ENCODE peak calls at places on chromosomes 1 and 21, in seven cellular contexts. Y, C, P, A, E, X and D are unnamed samples.

GRCh38 chr1:234143681-234144080 is 229.6 kb upstream of the COA6 start:
- DNase-seq in Y (no peak), C (no peak), P (no peak), A (no peak), E (no peak), X (no peak), D (no peak)

GRCh38 chr1:87615917-87616316 is 287.2 kb downstream of the LMO4 start:
- DNase-seq in Y (no peak), C (no peak), P (no peak), A (no peak), E (no peak), X (no peak), D (no peak)

GRCh38 chr1:110606784-110607662 is 865 bp upstream of the KCNA2 start:
- DNase-seq in Y (no peak), C (no peak), P (peak), A (peak), E (peak), X (peak), D (no peak)

GRCh38 chr1:60620107-60620506 is 462.3 kb upstream of the NFIA start:
- DNase-seq in Y (no peak), C (no peak), P (no peak), A (no peak), E (no peak), X (no peak), D (no peak)

GRCh38 chr21:36429672-36430546 is 44.7 kb downstream of the CHAF1B start:
- DNase-seq in Y (peak), C (peak), P (peak), A (peak), E (peak), X (peak), D (peak)

GRCh38 chr1:45685308-45686080 is 839 bp downstream of the GPBP1L1 start:
- DNase-seq in Y (peak), C (no peak), P (peak), A (peak), E (peak), X (no peak), D (no peak)

GRCh38 chr1:59670662-59671061 is 144.1 kb upstream of the HOOK1 start:
- DNase-seq in Y (no peak), C (no peak), P (no peak), A (no peak), E (no peak), X (no peak), D (no peak)

GRCh38 chr1:27572679-27573426 is 31.1 kb downstream of the AHDC1 start:
- DNase-seq in Y (peak), C (no peak), P (peak), A (no peak), E (no peak), X (no peak), D (no peak)

GRCh38 chr1:209542585-209542984 is 40.9 kb upstream of the CAMK1G start:
- DNase-seq in Y (no peak), C (no peak), P (no peak), A (no peak), E (no peak), X (no peak), D (no peak)

GRCh38 chr1:100720751-100721150 is 1.2 kb downstream of the VCAM1 start:
- DNase-seq in Y (no peak), C (no peak), P (no peak), A (no peak), E (no peak), X (no peak), D (no peak)
- H3K4me3 ChIP-seq in Y (peak), C (peak), P (no peak), A (no peak), E (no peak), X (no peak), D (no peak)

GRCh38 chr1:116513956-116514355 is 56.9 kb downstream of the CD58 start:
- DNase-seq in Y (no peak), C (no peak), P (no peak), A (no peak), E (no peak), X (no peak), D (no peak)

GRCh38 chr1:116511459-116512019 is 59.3 kb downstream of the CD58 start:
- DNase-seq in Y (no peak), C (no peak), P (no peak), A (no peak), E (no peak), X (no peak), D (no peak)

GRCh38 chr1:116516631-116517030 is 54.2 kb downstream of the CD58 start:
- DNase-seq in Y (no peak), C (no peak), P (no peak), A (no peak), E (no peak), X (no peak), D (no peak)

GRCh38 chr1:116515702-116516101 is 55.1 kb downstream of the CD58 start:
- DNase-seq in Y (no peak), C (no peak), P (no peak), A (peak), E (no peak), X (no peak), D (peak)

GRCh38 chr1:116514708-116515525 is 55.9 kb downstream of the CD58 start:
- DNase-seq in Y (peak), C (no peak), P (peak), A (peak), E (no peak), X (no peak), D (peak)
- H3K4me3 ChIP-seq in Y (no peak), C (no peak), P (no peak), A (peak), E (no peak), X (no peak), D (peak)

DNA sequence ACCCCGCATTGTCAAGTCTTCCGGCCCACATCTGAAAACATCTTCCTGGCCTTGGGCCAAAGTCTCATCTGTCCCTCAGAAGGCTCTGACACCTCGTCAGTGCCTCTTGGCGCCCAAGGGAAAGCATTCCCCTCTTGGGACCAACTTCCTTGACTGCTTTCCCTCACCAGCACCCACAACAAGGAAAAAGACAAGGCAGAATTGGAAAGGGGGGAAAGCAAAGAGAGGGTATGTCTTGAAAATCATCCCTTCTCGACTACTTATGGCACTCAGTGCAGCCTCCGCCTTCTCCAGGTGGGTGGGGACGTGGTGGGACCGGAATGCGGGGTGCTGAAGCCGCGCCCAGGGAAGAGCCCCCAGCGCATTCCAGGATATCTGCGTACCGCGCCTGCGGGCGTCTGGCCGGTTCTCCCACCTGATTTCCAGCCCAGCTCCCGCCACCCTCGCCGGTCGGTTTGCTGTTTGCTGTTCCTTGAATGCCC is 554 bp upstream of the SLC39A1 start:
- DNase-seq in Y (no peak), C (no peak), P (peak), A (no peak), E (peak), X (peak), D (no peak)
- H3K4me3 ChIP-seq in Y (peak), C (peak), P (peak), A (peak), E (peak), X (peak), D (peak)

GRCh38 chr1:8259498-8260290 is 58.2 kb upstream of the SLC45A1 start:
- DNase-seq in Y (peak), C (peak), P (peak), A (no peak), E (no peak), X (no peak), D (no peak)
- H3K4me3 ChIP-seq in Y (no peak), C (peak), P (no peak), A (no peak), E (no peak), X (no peak), D (no peak)

DNA sequence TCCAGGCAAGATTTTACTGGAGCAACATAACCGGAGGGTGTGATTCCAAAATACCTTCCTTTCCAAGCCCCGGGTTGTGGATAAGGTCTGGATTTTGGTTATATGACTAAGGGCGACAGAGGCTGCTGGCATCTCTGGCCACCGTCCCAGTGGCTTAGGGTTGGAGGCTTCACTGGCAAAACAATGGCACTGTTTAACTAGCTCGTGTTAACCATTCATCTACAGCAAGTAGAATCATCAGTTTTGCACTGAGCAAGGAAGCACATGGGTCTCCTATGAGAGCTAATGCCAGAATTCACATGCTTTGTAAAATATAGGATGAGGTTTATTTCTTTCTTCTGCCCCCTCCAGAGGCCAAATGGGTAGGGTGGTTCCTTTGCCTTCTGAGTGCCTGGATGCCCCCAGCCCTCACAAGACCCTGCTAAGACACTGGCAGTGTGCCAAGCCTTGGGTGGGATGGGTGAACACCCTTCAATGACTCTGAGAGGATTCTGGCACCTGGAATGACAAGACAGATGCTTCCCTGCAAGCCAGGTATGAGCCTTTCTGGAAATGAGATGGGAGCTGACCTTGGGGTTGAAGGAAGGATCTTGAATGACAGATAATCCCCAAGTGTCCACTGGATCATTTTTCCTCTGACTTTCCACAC is 36.8 kb downstream of the DHCR24 start:
- DNase-seq in Y (no peak), C (no peak), P (peak), A (no peak), E (no peak), X (no peak), D (no peak)
- H3K4me3 ChIP-seq in Y (no peak), C (no peak), P (no peak), A (no peak), E (no peak), X (no peak), D (no peak)